ENCODE peak calls at places on chromosomes 11 and 22, in eight cellular contexts. V is CD8-positive, alpha-beta memory T cell; J is WERI-Rb-1; X is uterus; I is COR-L47; P is colonic mucosa; G is fibroblast of villous mesenchyme; Y is AG09319. U is an unnamed sample.

GRCh38 chr11:119538748-119539147 is 115.8 kb upstream of the THY1 start:
- DNase-seq in P (no peak), I (no peak), Y (no peak), G (peak; percentile 28), J (peak; percentile 6), V (no peak), X (no peak), U (no peak)

GRCh38 chr11:12137005-12137690 is 26.8 kb downstream of the MICAL2 start:
- DNase-seq in J (peak; percentile 68), P (peak; percentile 82), Y (no peak), X (no peak), I (peak; percentile 52), V (no peak), G (no peak), U (no peak)

GRCh38 chr11:127193916-127194315 is 193.3 kb upstream of the KIRREL3 start:
- DNase-seq in G (no peak), Y (no peak), I (no peak), P (no peak), J (no peak), X (no peak), V (no peak), U (no peak)

GRCh38 chr22:31291716-31292644 is at the start of gene PIK3IP1:
- DNase-seq in G (peak; percentile 93), P (peak; percentile 95), V (peak; percentile 90), Y (peak; percentile 52), I (peak; percentile 87), J (peak; percentile 85), X (peak; percentile 93), U (peak; percentile 80)

GRCh38 chr11:78823588-78823987 is 248.9 kb upstream of the NARS2 start:
- DNase-seq in I (no peak), X (no peak), P (no peak), J (no peak), G (no peak), V (no peak), Y (no peak), U (no peak)

GRCh38 chr11:111361874-111362273 is 17.2 kb downstream of the POU2AF1 start:
- DNase-seq in P (no peak), Y (no peak), X (no peak), J (no peak), G (no peak), I (no peak), V (no peak), U (no peak)

GRCh38 chr11:69055598-69056516 is 7.1 kb downstream of the TPCN2 start:
- DNase-seq in G (no peak), J (no peak), P (no peak), X (no peak), Y (no peak), I (no peak), V (no peak), U (no peak)

GRCh38 chr11:61133956-61134662 is 27.1 kb downstream of the VPS37C start:
- DNase-seq in Y (no peak), V (no peak), P (no peak), I (no peak), X (no peak), J (no peak), G (no peak), U (no peak)

GRCh38 chr22:29716814-29717213 is 3.0 kb upstream of the CABP7 start:
- DNase-seq in V (no peak), G (peak; percentile 76), Y (peak; percentile 25), I (no peak), J (no peak), X (no peak), P (peak; percentile 41), U (peak; percentile 22)

GRCh38 chr22:45072322-45072903 is 62.6 kb upstream of the PHF21B start:
- DNase-seq in P (no peak), G (peak; percentile 67), Y (no peak), X (no peak), J (no peak), V (no peak), I (no peak), U (no peak)

GRCh38 chr11:47725445-47726442 is 10.6 kb upstream of the AGBL2 start:
- DNase-seq in P (no peak), J (no peak), G (peak; percentile 58), I (no peak), V (no peak), X (no peak), Y (no peak), U (no peak)

GRCh38 chr22:37940698-37941376 is 12.6 kb downstream of the C22orf23 start:
- DNase-seq in X (no peak), G (no peak), V (no peak), J (no peak), P (no peak), I (no peak), Y (no peak), U (no peak)

GRCh38 chr22:22916215-22916951 is 28.8 kb downstream of the IGLL5 start:
- DNase-seq in V (no peak), G (no peak), Y (no peak), P (no peak), J (no peak), X (no peak), I (no peak), U (no peak)

GRCh38 chr11:83002047-83002446 is 69.7 kb downstream of the RAB30 start:
- DNase-seq in Y (no peak), J (no peak), I (no peak), V (peak; percentile 43), P (no peak), X (no peak), G (no peak), U (no peak)

GRCh38 chr22:19543970-19544708 is 19.9 kb upstream of the CLDN5 start:
- DNase-seq in V (no peak), I (no peak), G (no peak), P (peak; percentile 38), X (no peak), J (no peak), Y (no peak), U (no peak)

GRCh38 chr11:132925825-132926469 is 606.4 kb downstream of the OPCML start:
- DNase-seq in V (no peak), Y (no peak), G (no peak), P (no peak), X (no peak), I (no peak), J (no peak), U (no peak)

GRCh38 chr11:107385361-107385982 is 72.2 kb downstream of the CWF19L2 start:
- DNase-seq in Y (no peak), J (no peak), I (no peak), G (peak; percentile 6), V (no peak), X (no peak), P (no peak), U (no peak)

GRCh38 chr11:131378931-131379330 is 8.5 kb downstream of the NTM start:
- DNase-seq in G (no peak), Y (no peak), P (no peak), I (no peak), X (no peak), V (no peak), J (no peak), U (no peak)

GRCh38 chr11:46895821-46896220 is 22.5 kb downstream of the LRP4 start:
- DNase-seq in I (no peak), Y (no peak), J (no peak), P (no peak), G (no peak), V (no peak), X (no peak), U (no peak)

GRCh38 chr22:37696657-37697539 is at the start of gene TRIOBP:
- DNase-seq in I (peak; percentile 96), J (peak; percentile 97), P (peak; percentile 97), X (peak; percentile 94), Y (peak; percentile 79), G (peak; percentile 93), V (peak; percentile 88), U (peak; percentile 91)

GRCh38 chr11:96197801-96198465 is 145.1 kb downstream of the MAML2 start:
- DNase-seq in J (no peak), Y (no peak), V (no peak), X (no peak), P (no peak), G (no peak), I (no peak), U (no peak)

GRCh38 chr11:95544095-95544795 is 245.3 kb downstream of the FAM76B start:
- DNase-seq in V (no peak), G (no peak), P (no peak), X (no peak), I (no peak), J (no peak), Y (no peak), U (no peak)

GRCh38 chr11:1936781-1937615 is 10.1 kb upstream of the MRPL23 start:
- DNase-seq in J (no peak), V (no peak), X (no peak), Y (no peak), P (no peak), I (no peak), G (no peak), U (no peak)

GRCh38 chr11:114290503-114291239 is 5.5 kb upstream of the NNMT start:
- DNase-seq in J (no peak), X (no peak), G (peak; percentile 51), P (no peak), Y (no peak), I (no peak), V (no peak), U (no peak)

GRCh38 chr22:20437253-20438065 is at the start of gene SCARF2:
- DNase-seq in X (peak; percentile 62), J (peak; percentile 69), P (no peak), V (no peak), Y (no peak), G (peak; percentile 67), I (peak; percentile 37), U (no peak)

GRCh38 chr11:119635041-119635745 is 93.8 kb downstream of the NECTIN1 start:
- DNase-seq in I (no peak), G (no peak), X (no peak), J (no peak), P (no peak), Y (no peak), V (no peak), U (no peak)

U was measured in activated T-helper 2 cell treated with anti-CD3 and anti-CD28 coated beads, Interferon-gamma antibody, Interleukin-2, Interleukin-4, amounts not matched to agents 10 μg/mL and 5 μg/mL and 100 μg/mL, durations not matched to agents 14 hours and 24 hours and 36 hours.